ENCODE peak calls at places on chromosomes 11 and 22, in seven cellular contexts. L, X, S, E, P, D and Z are unnamed samples.

GRCh38 chr22:38724926-38725571 is 19.3 kb downstream of the GTPBP1 start:
- DNase-seq in D (no peak), E (peak), S (peak), P (peak), X (peak), L (no peak), Z (peak)

GRCh38 chr22:38505595-38506117 is 455 bp downstream of the DDX17 start:
- DNase-seq in E (peak), L (peak), P (peak), S (peak), D (peak), X (peak), Z (peak)

GRCh38 chr11:13009921-13010736 is 1.0 kb downstream of the RASSF10 start:
- DNase-seq in L (peak), S (no peak), D (no peak), P (peak), X (no peak), E (no peak), Z (peak)

GRCh38 chr11:76646882-76647534 is 23.5 kb downstream of the LRRC32 start:
- DNase-seq in D (no peak), X (no peak), P (no peak), S (no peak), E (no peak), L (no peak), Z (no peak)

GRCh38 chr11:120931057-120931779 is 92.7 kb upstream of the TBCEL start:
- DNase-seq in P (no peak), S (no peak), D (no peak), E (no peak), L (no peak), X (no peak), Z (no peak)

GRCh38 chr11:77776455-77776854 is 44.1 kb downstream of the RSF1 start:
- DNase-seq in D (no peak), L (no peak), S (peak), P (no peak), E (peak), X (peak), Z (no peak)

GRCh38 chr22:49034836-49035817 is 792.5 kb downstream of the BRD1 start:
- DNase-seq in E (no peak), D (no peak), P (no peak), L (no peak), X (no peak), S (no peak), Z (no peak)

GRCh38 chr11:113338730-113339129 is 24.3 kb downstream of the TTC12 start:
- DNase-seq in P (no peak), L (no peak), D (no peak), X (no peak), S (no peak), E (no peak), Z (no peak)

GRCh38 chr22:29195118-29195963 is 10.4 kb upstream of the EMID1 start:
- DNase-seq in X (no peak), E (no peak), D (no peak), S (no peak), L (no peak), P (no peak), Z (no peak)

GRCh38 chr22:39270792-39271191 is 26.0 kb upstream of the PDGFB start:
- DNase-seq in X (no peak), D (no peak), S (no peak), L (no peak), E (no peak), P (no peak), Z (no peak)

GRCh38 chr11:106331163-106331562 is 253.7 kb downstream of the AASDHPPT start:
- DNase-seq in L (no peak), E (peak), X (peak), D (no peak), P (no peak), S (peak), Z (no peak)

GRCh38 chr22:29231971-29232959 is 26.6 kb downstream of the EMID1 start:
- DNase-seq in E (no peak), L (no peak), P (no peak), D (no peak), X (no peak), S (no peak), Z (no peak)

GRCh38 chr11:105148241-105148640 is 8.7 kb upstream of the CARD18 start:
- DNase-seq in D (no peak), E (no peak), X (peak), S (no peak), P (no peak), L (no peak), Z (no peak)

GRCh38 chr11:57566035-57566504 is 1.4 kb downstream of the UBE2L6 start:
- DNase-seq in S (peak), E (peak), L (no peak), D (peak), P (no peak), X (peak), Z (peak)

GRCh38 chr11:46121724-46122477 is 647 bp upstream of the PHF21A start:
- DNase-seq in D (peak), X (peak), L (peak), E (peak), P (peak), S (peak), Z (peak)

GRCh38 chr22:47783433-47784366 is 1021.2 kb downstream of the TBC1D22A start:
- DNase-seq in P (no peak), E (no peak), X (no peak), D (no peak), S (no peak), L (peak), Z (no peak)

GRCh38 chr11:118221419-118221818 is 3.4 kb downstream of the JAML start:
- DNase-seq in X (no peak), S (no peak), E (no peak), D (no peak), P (no peak), L (no peak), Z (no peak)

GRCh38 chr11:123381817-123382554 is 48.1 kb upstream of the GRAMD1B start:
- DNase-seq in L (no peak), X (no peak), P (no peak), S (no peak), E (no peak), D (no peak), Z (no peak)

GRCh38 chr11:199004-199581 is 6.2 kb downstream of the SCGB1C1 start:
- DNase-seq in S (no peak), P (no peak), X (no peak), L (peak), E (no peak), D (peak), Z (no peak)

GRCh38 chr11:19110290-19110689 is 6.7 kb upstream of the ZDHHC13 start:
- DNase-seq in P (no peak), E (no peak), X (no peak), S (no peak), D (no peak), L (no peak), Z (no peak)

GRCh38 chr11:77557553-77557952 is 32.2 kb upstream of the AQP11 start:
- DNase-seq in D (no peak), P (no peak), L (no peak), S (peak), E (peak), X (peak), Z (no peak)

GRCh38 chr22:37321288-37321687 is 39.0 kb downstream of the CYTH4 start:
- DNase-seq in S (no peak), E (no peak), L (no peak), P (no peak), D (no peak), X (no peak), Z (no peak)

GRCh38 chr22:37326726-37327125 is 44.4 kb downstream of the CYTH4 start:
- DNase-seq in X (peak), P (no peak), L (peak), E (no peak), D (no peak), S (no peak), Z (peak)

GRCh38 chr22:37324340-37325023 is 42.2 kb downstream of the CYTH4 start:
- DNase-seq in P (no peak), S (no peak), L (no peak), E (no peak), D (no peak), X (no peak), Z (no peak)

GRCh38 chr22:37328017-37328416 is 45.7 kb downstream of the CYTH4 start:
- DNase-seq in X (peak), L (no peak), E (peak), D (no peak), P (no peak), S (peak), Z (no peak)

GRCh38 chr22:37325024-37325395 is 42.7 kb downstream of the CYTH4 start:
- DNase-seq in E (no peak), P (no peak), S (no peak), D (no peak), L (no peak), X (no peak), Z (no peak)
- H3K4me3 ChIP-seq in E (peak), P (no peak), S (peak), D (no peak), L (no peak), X (no peak), Z (no peak)

DNA sequence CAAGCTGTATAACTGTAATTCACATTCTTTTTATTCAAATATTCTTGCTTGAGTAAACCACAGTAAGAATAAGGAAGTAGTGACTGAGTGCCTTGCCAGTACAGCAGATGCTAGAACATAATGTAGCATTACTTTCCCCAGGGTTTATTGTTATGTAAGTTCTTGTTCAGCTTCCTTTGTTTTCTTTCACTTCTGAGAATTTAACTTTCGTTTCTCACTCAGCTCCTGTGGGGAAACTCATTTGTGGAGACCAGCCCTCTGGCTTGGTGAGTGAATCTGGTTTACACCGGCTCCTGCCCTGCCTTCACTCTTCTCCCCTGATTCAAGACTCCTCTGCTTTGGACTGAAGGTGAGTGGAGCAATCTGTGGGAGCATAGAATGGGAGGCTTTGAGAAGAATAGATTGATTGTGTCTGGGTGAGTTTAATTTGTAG is at the start of gene TRIM22:
- DNase-seq in P (no peak), L (peak), D (peak), X (no peak), E (peak), S (peak), Z (peak)
- H3K4me3 ChIP-seq in P (no peak), L (peak), D (peak), X (no peak), E (peak), S (peak), Z (no peak)

GRCh38 chr22:26436903-26437515 is 7.9 kb downstream of the ASPHD2 start:
- DNase-seq in P (no peak), S (no peak), L (no peak), D (no peak), X (peak), E (no peak), Z (peak)

GRCh38 chr22:26438006-26438405 is 8.9 kb downstream of the ASPHD2 start:
- DNase-seq in S (no peak), E (no peak), P (no peak), D (no peak), X (no peak), L (no peak), Z (no peak)

GRCh38 chr22:26432619-26433311 is 3.7 kb downstream of the ASPHD2 start:
- DNase-seq in E (no peak), P (no peak), L (no peak), X (no peak), D (no peak), S (no peak), Z (no peak)

GRCh38 chr22:26433805-26434204 is 4.7 kb downstream of the ASPHD2 start:
- DNase-seq in D (no peak), S (no peak), E (no peak), P (no peak), L (no peak), X (no peak), Z (no peak)

GRCh38 chr22:26435327-26436093 is 6.5 kb downstream of the ASPHD2 start:
- DNase-seq in S (no peak), D (no peak), E (no peak), L (no peak), X (no peak), P (no peak), Z (peak)
- H3K4me3 ChIP-seq in S (no peak), D (no peak), E (no peak), L (no peak), X (no peak), P (no peak), Z (no peak)

GRCh38 chr11:67303989-67304411 is 670 bp downstream of the SSH3 start:
- DNase-seq in X (peak), P (no peak), L (no peak), S (no peak), D (no peak), E (peak), Z (peak)
- H3K4me3 ChIP-seq in X (peak), P (peak), L (peak), S (peak), D (peak), E (peak), Z (peak)

GRCh38 chr11:128507936-128508335 is 79.4 kb downstream of the ETS1 start:
- DNase-seq in X (no peak), S (no peak), D (no peak), E (peak), P (no peak), L (no peak), Z (no peak)
- H3K4me3 ChIP-seq in X (peak), S (no peak), D (peak), E (peak), P (peak), L (no peak), Z (no peak)

GRCh38 chr11:128345316-128345715 is 242.0 kb downstream of the ETS1 start:
- DNase-seq in L (no peak), E (no peak), S (no peak), X (no peak), D (no peak), P (no peak), Z (no peak)
- H3K4me3 ChIP-seq in L (no peak), E (no peak), S (no peak), X (no peak), D (no peak), P (no peak), Z (no peak)

DNA sequence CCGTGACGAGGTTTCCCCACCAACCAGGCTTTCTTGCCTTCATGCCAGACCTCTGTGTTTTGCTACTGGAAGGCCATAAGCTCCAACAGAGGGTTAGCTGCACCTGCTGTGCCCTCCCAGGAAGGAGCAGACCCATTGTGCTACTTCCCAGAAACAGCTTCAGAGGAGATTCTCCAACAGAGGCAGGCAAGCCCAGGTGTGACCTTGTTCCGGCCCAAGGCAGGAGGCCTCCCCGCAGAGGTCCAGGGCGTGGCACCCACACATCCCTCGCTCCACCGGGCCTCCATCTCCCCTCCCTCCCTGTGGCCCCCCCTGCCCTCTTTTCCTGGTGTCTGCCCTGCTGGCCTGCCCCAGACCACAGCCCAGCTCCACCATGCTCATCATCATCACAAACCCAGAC is 57.7 kb downstream of the ELFN2 start:
- DNase-seq in S (no peak), E (no peak), X (no peak), D (no peak), P (no peak), L (no peak), Z (no peak)
- H3K4me3 ChIP-seq in S (no peak), E (no peak), X (no peak), D (no peak), P (no peak), L (no peak), Z (no peak)

GRCh38 chr11:119339581-119340334 is 925 bp downstream of the C1QTNF5 start:
- DNase-seq in X (peak), S (peak), P (no peak), D (peak), L (peak), E (peak), Z (peak)
- H3K4me3 ChIP-seq in X (peak), S (peak), P (peak), D (peak), L (peak), E (peak), Z (peak)